ENCODE peak calls at places on chromosomes 1 and 21, in five cellular contexts. X is stimulated activated CD8-positive, alpha-beta memory T cell treated with anti-CD3 and anti-CD28 coated beads, Interleukin-4, amount 100 ng/mL, for 1 hour; Z is fibroblast of lung; J is uterus; H is left ventricle myocardium inferior. W is an unnamed sample.

GRCh38 chr1:247111259-247111635 is 7.1 kb upstream of the ZNF669 start:
- DNase-seq in X (no peak), Z (no peak), H (no peak), J (peak), W (no peak)

GRCh38 chr1:214280386-214281029 is 451 bp upstream of the SMYD2 start:
- DNase-seq in H (peak), J (peak), X (peak), Z (peak), W (peak)

GRCh38 chr1:243447342-243447741 is 191.5 kb downstream of the SDCCAG8 start:
- DNase-seq in Z (peak), H (no peak), J (no peak), X (no peak), W (peak)

GRCh38 chr1:200154069-200154767 is 126.7 kb downstream of the NR5A2 start:
- DNase-seq in X (no peak), J (no peak), H (no peak), Z (no peak), W (no peak)

GRCh38 chr21:42471716-42472330 is 24.2 kb downstream of the RSPH1 start:
- DNase-seq in J (no peak), X (no peak), H (no peak), Z (no peak), W (no peak)

GRCh38 chr21:26405735-26406361 is 167.2 kb downstream of the CYYR1 start:
- DNase-seq in X (no peak), Z (peak), J (no peak), H (no peak), W (peak)

GRCh38 chr1:192993426-192994085 is 65.6 kb downstream of the UCHL5 start:
- DNase-seq in J (no peak), H (no peak), X (no peak), Z (no peak), W (no peak)

GRCh38 chr1:78831731-78832360 is 174.7 kb downstream of the ADGRL4 start:
- DNase-seq in J (no peak), Z (peak), X (no peak), H (no peak), W (peak)

GRCh38 chr1:101288491-101288944 is 51.7 kb downstream of the S1PR1 start:
- DNase-seq in X (no peak), H (peak), Z (peak), J (peak), W (peak)

GRCh38 chr1:58764294-58764978 is 19.4 kb downstream of the JUN start:
- DNase-seq in Z (peak), H (no peak), X (no peak), J (no peak), W (peak)

GRCh38 chr1:154784924-154785531 is 85.1 kb downstream of the KCNN3 start:
- DNase-seq in J (no peak), Z (no peak), H (no peak), X (no peak), W (no peak)

GRCh38 chr1:44029911-44030605 is 1.2 kb downstream of the SLC6A9 start:
- DNase-seq in H (peak), Z (peak), X (peak), J (peak), W (peak)

W was measured in foreskin fibroblast.